ENCODE peak calls at places on chromosomes 12 and 14, in nine cellular contexts. Z, H, E, R, N, T, J, C and K are unnamed samples.

GRCh38 chr12:8993827-8994226 is 4.5 kb downstream of the KLRG1 start:
- DNase-seq in N (no peak), Z (no peak), C (no peak), T (no peak), J (no peak), H (no peak), R (no peak), E (no peak), K (no peak)

GRCh38 chr14:26839481-26839880 is 241.6 kb upstream of the NOVA1 start:
- DNase-seq in C (no peak), T (no peak), H (no peak), J (no peak), E (no peak), N (no peak), Z (peak; percentile 21), R (no peak), K (no peak)

GRCh38 chr14:34450542-34450915 is 11.5 kb downstream of the SPTSSA start:
- DNase-seq in Z (no peak), T (no peak), R (no peak), J (no peak), C (no peak), H (no peak), E (no peak), N (no peak), K (no peak)

GRCh38 chr12:50344245-50344644 is 52.2 kb downstream of the FAM186A start:
- DNase-seq in E (no peak), R (no peak), N (no peak), J (no peak), C (no peak), H (no peak), Z (no peak), T (no peak), K (no peak)

GRCh38 chr12:25295361-25295760 is 44.6 kb upstream of the KRAS start:
- DNase-seq in C (no peak), H (no peak), R (no peak), Z (no peak), T (no peak), E (no peak), N (no peak), J (no peak), K (no peak)

GRCh38 chr14:32709072-32709471 is 229.6 kb upstream of the NPAS3 start:
- DNase-seq in R (no peak), Z (peak; percentile 90), T (no peak), J (peak; percentile 53), H (peak; percentile 36), N (no peak), C (no peak), E (no peak), K (peak; percentile 17)

GRCh38 chr14:54724772-54725325 is 157.9 kb downstream of the SAMD4A start:
- DNase-seq in H (no peak), R (no peak), E (no peak), C (no peak), Z (no peak), T (no peak), J (no peak), N (no peak), K (no peak)

GRCh38 chr12:12007001-12007712 is 63.6 kb upstream of the BCL2L14 start:
- DNase-seq in E (no peak), T (no peak), J (no peak), R (no peak), Z (peak; percentile 51), N (no peak), C (no peak), H (no peak), K (no peak)

GRCh38 chr12:12323606-12324005 is 26.4 kb downstream of the MANSC1 start:
- DNase-seq in J (no peak), N (no peak), H (no peak), R (no peak), T (no peak), C (no peak), Z (no peak), E (no peak), K (no peak)

GRCh38 chr14:22791302-22791701 is 23.9 kb downstream of the SLC7A7 start:
- DNase-seq in N (no peak), H (no peak), C (no peak), T (no peak), E (no peak), Z (peak; percentile 43), J (no peak), R (no peak), K (no peak)

GRCh38 chr12:64691793-64692583 is 67.2 kb downstream of the GNS start:
- DNase-seq in C (no peak), J (no peak), T (no peak), R (no peak), E (no peak), H (no peak), Z (no peak), N (peak; percentile 51), K (no peak)

GRCh38 chr12:78220811-78221210 is 390.1 kb downstream of the NAV3 start:
- DNase-seq in C (no peak), T (no peak), Z (no peak), J (no peak), H (no peak), E (no peak), N (no peak), R (no peak), K (no peak)

GRCh38 chr12:82608706-82609105 is 78.0 kb upstream of the TMTC2 start:
- DNase-seq in E (no peak), J (no peak), H (no peak), T (no peak), R (no peak), N (no peak), C (no peak), Z (peak; percentile 40), K (no peak)

GRCh38 chr14:37048666-37049071 is 123.7 kb downstream of the SLC25A21 start:
- DNase-seq in Z (no peak), N (no peak), E (no peak), C (no peak), T (no peak), H (no peak), R (no peak), J (no peak), K (no peak)

GRCh38 chr14:91980157-91980556 is 32.7 kb upstream of the FBLN5 start:
- DNase-seq in C (no peak), N (no peak), R (no peak), J (no peak), E (no peak), Z (peak; percentile 80), H (peak; percentile 51), T (no peak), K (no peak)

GRCh38 chr14:79809849-79810612 is 401.3 kb downstream of the DIO2 start:
- DNase-seq in Z (peak; percentile 6), J (no peak), H (no peak), E (no peak), T (no peak), C (no peak), N (peak; percentile 52), R (no peak), K (no peak)

GRCh38 chr12:100077367-100077766 is 65.3 kb downstream of the BLTP3B start:
- DNase-seq in E (no peak), T (no peak), R (no peak), H (no peak), Z (peak; percentile 22), C (no peak), N (no peak), J (no peak), K (no peak)
- TF ChIP-seq CTCF in E (peak; percentile 37), T (no peak), R (no peak), H (peak; percentile 23), Z (no peak), C (no peak), N (peak; percentile 31), J (no peak), K (no peak)

GRCh38 chr12:111037047-111037446 is 116.7 kb upstream of the MYL2 start:
- DNase-seq in Z (no peak), N (no peak), R (no peak), C (no peak), T (no peak), H (no peak), E (no peak), J (no peak), K (no peak)
- H3K27me3 ChIP-seq in Z (peaks cover 56% of the 10 kb centered on the region), N (peaks cover 47% of the 10 kb centered on the region), R (peaks cover 7% of the 10 kb centered on the region), C (peaks cover 49% of the 10 kb centered on the region), T (peaks cover 17% of the 10 kb centered on the region), H (peaks cover 33% of the 10 kb centered on the region), E (peaks cover 11% of the 10 kb centered on the region), J (peaks cover 24% of the 10 kb centered on the region), K (no peaks in the 10 kb centered on the region)

GRCh38 chr12:4530982-4531586 is 7.6 kb upstream of the RAD51AP1 start:
- DNase-seq in E (no peak), J (no peak), H (no peak), Z (no peak), C (no peak), R (no peak), N (no peak), T (no peak), K (no peak)

GRCh38 chr12:4526923-4527546 is 11.7 kb upstream of the RAD51AP1 start:
- DNase-seq in R (no peak), Z (peak; percentile 30), C (no peak), J (no peak), H (no peak), E (no peak), N (no peak), T (no peak), K (no peak)
- H3K27ac ChIP-seq in R (no peak overlapping the region), Z (no peak overlapping the region), C (no peak overlapping the region), J (no peak overlapping the region), H (no peak overlapping the region), E (no peak overlapping the region), N (no peak overlapping the region), T (no peak overlapping the region), K (no peak overlapping the region)

GRCh38 chr12:53530056-53530455 is 22.8 kb upstream of the NPFF start:
- DNase-seq in H (no peak), Z (no peak), R (no peak), T (no peak), J (no peak), C (no peak), E (no peak), N (no peak), K (no peak)

GRCh38 chr12:53532524-53533445 is 25.5 kb upstream of the NPFF start:
- DNase-seq in N (no peak), H (no peak), J (no peak), C (no peak), T (no peak), R (no peak), E (no peak), Z (no peak), K (no peak)

GRCh38 chr12:53532026-53532425 is 24.7 kb upstream of the NPFF start:
- DNase-seq in C (no peak), J (no peak), T (no peak), H (no peak), R (no peak), Z (no peak), E (no peak), N (no peak), K (no peak)

GRCh38 chr12:53530920-53531319 is 23.6 kb upstream of the NPFF start:
- DNase-seq in E (no peak), T (no peak), N (no peak), Z (no peak), C (no peak), R (no peak), J (no peak), H (no peak), K (no peak)

GRCh38 chr12:53533476-53533875 is 26.2 kb upstream of the NPFF start:
- DNase-seq in C (no peak), H (no peak), E (no peak), Z (no peak), J (no peak), N (no peak), R (no peak), T (no peak), K (no peak)
- TF ChIP-seq CTCF in C (no peak), H (no peak), E (no peak), Z (no peak), J (no peak), N (no peak), R (no peak), T (no peak), K (no peak)